ENCODE peak calls at places on chromosomes 13 and 19, in eight cellular contexts. F is astrocyte of the spinal cord; J is activated T-helper 2 cell treated with anti-CD3 and anti-CD28 coated beads, Interferon-gamma antibody, Interleukin-2, Interleukin-4, amounts not matched to agents 10 μg/mL and 5 μg/mL and 100 μg/mL, durations not matched to agents 14 hours and 24 hours and 36 hours; A is HuH-7.5; U is H9; M is GM23248; G is fibroblast of lung; C is germinal center. L is an unnamed sample.
A peak's percentile ranks its signal among the peaks of the same experiment; 100 is the strongest.

GRCh38 chr13:74930402-74931165 is 551.4 kb downstream of the TBC1D4 start:
- DNase-seq in G (peak; percentile 64), F (peak; percentile 72), A (no peak), C (no peak), M (peak; percentile 88), U (no peak), J (no peak), L (no peak)

GRCh38 chr13:101289764-101290163 is 126.5 kb downstream of the NALCN start:
- DNase-seq in J (no peak), U (peak; percentile 75), M (peak; percentile 69), G (peak; percentile 59), F (peak; percentile 80), A (no peak), C (no peak), L (no peak)

GRCh38 chr19:2944775-2945574 is at the start of gene ZNF77:
- DNase-seq in G (peak; percentile 99), F (peak; percentile 99), M (peak; percentile 99), J (peak; percentile 97), C (peak; percentile 100), U (peak; percentile 98), A (peak; percentile 99), L (peak; percentile 96)

GRCh38 chr13:50128406-50129048 is 113.3 kb downstream of the KCNRG start:
- DNase-seq in F (no peak), U (peak; percentile 62), J (no peak), A (no peak), G (no peak), M (no peak), C (peak; percentile 11), L (no peak)

GRCh38 chr13:61316647-61317046 is 99.0 kb downstream of the PCDH20 start:
- DNase-seq in M (no peak), A (no peak), J (no peak), G (no peak), F (no peak), C (no peak), U (peak; percentile 40), L (no peak)

GRCh38 chr19:39407644-39408391 is 1.2 kb downstream of the ZFP36 start:
- DNase-seq in A (no peak), C (peak; percentile 68), M (peak; percentile 64), J (peak; percentile 71), F (no peak), U (no peak), G (peak; percentile 46), L (peak; percentile 87)

GRCh38 chr13:94020833-94021232 is 458.6 kb downstream of the DCT start:
- DNase-seq in U (no peak), G (peak; percentile 62), M (peak; percentile 65), J (no peak), F (peak; percentile 51), A (no peak), C (no peak), L (no peak)

GRCh38 chr13:47126432-47126831 is 229.6 kb upstream of the HTR2A start:
- DNase-seq in M (peak; percentile 16), U (no peak), G (peak; percentile 41), F (no peak), C (no peak), A (no peak), J (no peak), L (no peak)

GRCh38 chr13:86810385-86810784 is 860.8 kb upstream of the SLITRK5 start:
- DNase-seq in C (no peak), U (no peak), F (no peak), J (no peak), G (no peak), A (no peak), M (no peak), L (no peak)

GRCh38 chr13:109297628-109298027 is 488.8 kb downstream of the IRS2 start:
- DNase-seq in A (no peak), C (no peak), U (no peak), F (peak; percentile 86), G (peak; percentile 89), J (no peak), M (peak; percentile 93), L (no peak)

GRCh38 chr13:30998548-30999140 is 66.2 kb downstream of the TEX26 start:
- DNase-seq in F (peak; percentile 82), G (peak; percentile 42), U (no peak), C (no peak), A (no peak), M (peak; percentile 55), J (no peak), L (no peak)

GRCh38 chr13:112703449-112703848 is 13.6 kb downstream of the ATP11A start:
- DNase-seq in J (no peak), C (no peak), M (no peak), U (no peak), A (no peak), F (no peak), G (peak; percentile 12), L (no peak)

GRCh38 chr13:111330211-111330610 is 9.8 kb downstream of the TEX29 start:
- DNase-seq in F (no peak), M (no peak), U (peak; percentile 12), C (no peak), J (no peak), G (no peak), A (no peak), L (no peak)

GRCh38 chr13:50292082-50292481 is 276.8 kb downstream of the KCNRG start:
- DNase-seq in J (no peak), G (no peak), U (no peak), C (no peak), M (no peak), A (no peak), F (no peak), L (no peak)

GRCh38 chr19:35533822-35534521 is 716 bp downstream of the GAPDHS start:
- DNase-seq in F (no peak), M (peak; percentile 48), U (peak; percentile 71), C (peak; percentile 29), J (peak; percentile 35), G (peak; percentile 46), A (no peak), L (peak; percentile 50)

GRCh38 chr19:53431399-53432087 is at the start of gene ZNF761:
- DNase-seq in G (peak; percentile 86), C (peak; percentile 93), J (peak; percentile 96), U (peak; percentile 98), F (peak; percentile 91), A (peak; percentile 65), M (peak; percentile 97), L (peak; percentile 95)

GRCh38 chr19:33403221-33403972 is 29.9 kb downstream of the CEBPG start:
- DNase-seq in M (no peak), A (peak; percentile 99), J (no peak), C (no peak), F (no peak), U (no peak), G (peak; percentile 47), L (no peak)

GRCh38 chr13:21240586-21240985 is 64.1 kb downstream of the MRPL57 start:
- DNase-seq in U (no peak), A (no peak), G (no peak), F (peak; percentile 28), C (no peak), M (peak; percentile 87), J (no peak), L (no peak)

GRCh38 chr19:54415208-54415900 is at the start of gene TTYH1:
- DNase-seq in C (peak; percentile 84), U (peak; percentile 62), A (no peak), G (no peak), J (no peak), F (no peak), M (no peak), L (no peak)

GRCh38 chr13:30153871-30154426 is 153.4 kb downstream of the KATNAL1 start:
- DNase-seq in M (peak; percentile 58), C (no peak), G (no peak), A (no peak), F (peak; percentile 28), J (no peak), U (peak; percentile 55), L (no peak)

GRCh38 chr13:49125964-49126363 is 94.2 kb upstream of the MLNR start:
- DNase-seq in U (no peak), F (no peak), M (no peak), C (no peak), J (no peak), G (no peak), A (no peak), L (no peak)

GRCh38 chr13:27131906-27132305 is 39.7 kb downstream of the USP12 start:
- DNase-seq in A (no peak), C (no peak), F (no peak), G (no peak), U (no peak), M (no peak), J (no peak), L (no peak)

GRCh38 chr13:32075150-32075851 is 43.7 kb downstream of the FRY start:
- DNase-seq in A (peak; percentile 27), J (no peak), G (no peak), C (no peak), M (no peak), F (no peak), U (no peak), L (no peak)

GRCh38 chr13:50531917-50532899 is 311.3 kb downstream of the DLEU7 start:
- DNase-seq in U (no peak), J (no peak), G (peak; percentile 74), M (peak; percentile 59), A (no peak), C (no peak), F (peak; percentile 69), L (no peak)

GRCh38 chr19:41700381-41701195 is 7.8 kb upstream of the CEACAM5 start:
- DNase-seq in G (no peak), J (no peak), C (no peak), F (no peak), A (no peak), U (peak; percentile 16), M (no peak), L (no peak)